ENCODE peak calls at places on chromosomes 11 and 22, in eight cellular contexts. B, R, K, O, W, F, I and S are unnamed samples.

GRCh38 chr11:117152066-117152465 is 8.0 kb downstream of the PAFAH1B2 start:
- ATAC-seq in K (no peak), R (no peak), O (no peak), B (no peak), W (no peak), I (no peak), F (no peak), S (no peak)

GRCh38 chr11:3073029-3073435 is 15.8 kb upstream of the CARS1 start:
- ATAC-seq in R (peak; percentile 7), O (no peak), K (no peak), B (peak; percentile 65), F (no peak), W (no peak), I (no peak), S (peak; percentile 67)

GRCh38 chr11:75577198-75577597 is 15.1 kb downstream of the SERPINH1 start:
- ATAC-seq in O (peak; percentile 69), I (no peak), B (peak; percentile 39), F (peak; percentile 26), K (peak; percentile 75), R (peak; percentile 57), W (peak; percentile 32), S (peak; percentile 32)

GRCh38 chr11:79174045-79175008 is 266.5 kb downstream of the TENM4 start:
- ATAC-seq in W (no peak), R (no peak), I (no peak), B (no peak), O (no peak), K (peak; percentile 34), F (peak; percentile 99), S (no peak)

GRCh38 chr11:429391-429790 is 12.4 kb downstream of the ANO9 start:
- ATAC-seq in I (no peak), F (no peak), B (peak; percentile 31), K (peak; percentile 24), W (no peak), R (no peak), O (no peak), S (no peak)

GRCh38 chr11:60994450-60995135 is 23.1 kb downstream of the CD6 start:
- ATAC-seq in F (no peak), W (no peak), K (no peak), I (peak; percentile 44), O (peak; percentile 35), B (no peak), R (peak; percentile 68), S (no peak)

GRCh38 chr11:123558536-123559315 is 95.7 kb downstream of the SCN3B start:
- ATAC-seq in I (no peak), R (no peak), K (no peak), O (no peak), W (no peak), F (no peak), B (no peak), S (no peak)

GRCh38 chr11:95335989-95336388 is 105.0 kb upstream of the SESN3 start:
- ATAC-seq in O (peak; percentile 35), K (no peak), I (no peak), R (no peak), B (no peak), F (no peak), W (no peak), S (no peak)

GRCh38 chr11:67270256-67271211 is 4.3 kb downstream of the GRK2 start:
- ATAC-seq in W (no peak), R (no peak), F (peak; percentile 49), I (no peak), K (no peak), B (no peak), O (no peak), S (no peak)

GRCh38 chr22:29093030-29093429 is 20.2 kb downstream of the KREMEN1 start:
- ATAC-seq in K (no peak), W (no peak), O (no peak), I (no peak), B (no peak), F (no peak), R (no peak), S (no peak)

GRCh38 chr22:27842236-27842993 is 40.9 kb upstream of the MN1 start:
- ATAC-seq in I (no peak), O (no peak), K (no peak), F (no peak), B (no peak), W (no peak), R (no peak), S (no peak)

GRCh38 chr11:104618949-104619348 is 279.3 kb downstream of the CASP12 start:
- ATAC-seq in B (no peak), W (no peak), I (no peak), R (no peak), O (no peak), K (no peak), F (no peak), S (no peak)

GRCh38 chr11:26199341-26199740 is 132.6 kb upstream of the ANO3 start:
- ATAC-seq in K (no peak), R (no peak), B (no peak), O (no peak), F (no peak), W (no peak), I (no peak), S (no peak)
- TF ChIP-seq POLR2AphosphoS5 in K (no peak), R (no peak), B (no peak), O (no peak), F (no peak), W (no peak), I (no peak), S (no peak)

GRCh38 chr11:63273685-63274084 is 30.3 kb upstream of the SLC22A25 start:
- ATAC-seq in K (no peak), I (no peak), W (no peak), R (no peak), F (no peak), B (no peak), O (no peak), S (no peak)

GRCh38 chr11:63282579-63282978 is 39.2 kb upstream of the SLC22A25 start:
- ATAC-seq in I (no peak), K (no peak), R (no peak), W (no peak), O (no peak), F (no peak), B (no peak), S (no peak)

GRCh38 chr11:63274776-63275175 is 31.4 kb upstream of the SLC22A25 start:
- ATAC-seq in R (no peak), K (peak; percentile 64), W (peak; percentile 69), I (no peak), F (no peak), O (no peak), B (no peak), S (no peak)

GRCh38 chr11:63280920-63281319 is 37.5 kb upstream of the SLC22A25 start:
- ATAC-seq in K (no peak), B (no peak), R (no peak), O (no peak), W (no peak), I (no peak), F (no peak), S (no peak)

DNA sequence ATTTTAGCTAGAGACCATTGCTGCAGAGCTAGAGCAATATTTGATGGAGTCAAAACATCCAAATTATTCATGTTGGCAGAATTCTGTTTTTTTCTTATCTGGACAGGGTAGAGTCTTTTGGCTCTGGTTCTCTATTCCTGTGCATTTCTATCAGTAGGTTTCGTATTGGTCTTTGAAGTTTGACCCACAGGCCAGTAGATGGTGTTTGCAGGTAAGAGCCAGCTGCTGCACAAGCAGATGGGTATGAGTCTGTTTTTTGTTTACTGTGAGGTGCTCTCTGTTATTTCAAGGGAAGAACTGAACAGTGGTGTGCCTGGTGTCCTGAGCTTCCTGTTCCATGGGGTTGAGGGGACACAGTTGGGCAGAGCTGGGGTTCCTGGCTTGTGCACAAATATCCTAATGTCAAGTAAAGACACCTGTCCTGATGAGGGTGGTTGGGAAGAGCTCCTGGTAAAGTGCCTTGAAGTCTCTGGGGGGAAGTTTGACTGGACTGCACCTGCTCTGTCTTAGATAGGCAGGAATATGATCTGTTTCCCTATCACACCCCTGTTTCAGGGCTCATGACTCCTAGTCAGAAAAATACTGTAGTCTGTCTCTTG is 34.0 kb upstream of the SLC22A25 start:
- ATAC-seq in B (no peak), I (no peak), F (peak; percentile 90), W (peak; percentile 94), O (peak; percentile 35), R (no peak), K (no peak), S (no peak)
- TF ChIP-seq CTCF in B (no peak), I (no peak), F (peak; percentile 59), W (peak; percentile 75), O (peak; percentile 39), R (peak; percentile 61), K (no peak), S (no peak)

GRCh38 chr11:122115520-122116343 is at the start of gene BLID:
- ATAC-seq in F (peak; percentile 97), I (peak; percentile 65), R (peak; percentile 42), O (no peak), W (peak; percentile 85), B (peak; percentile 69), K (peak; percentile 84), S (peak; percentile 82)
- TF ChIP-seq POLR2AphosphoS5 in F (no peak), I (no peak), R (no peak), O (no peak), W (no peak), B (no peak), K (no peak), S (no peak)

GRCh38 chr11:73141031-73141308 is 1.1 kb downstream of the FCHSD2 start:
- ATAC-seq in R (peak; percentile 3), W (peak; percentile 4), F (no peak), B (no peak), O (peak; percentile 1), K (no peak), I (peak; percentile 4), S (no peak)

GRCh38 chr11:73142128-73142377 is at the start of gene FCHSD2:
- ATAC-seq in O (no peak), F (no peak), W (no peak), I (no peak), R (no peak), B (no peak), K (no peak), S (no peak)

GRCh38 chr11:73140213-73141030 is 1.7 kb downstream of the FCHSD2 start:
- ATAC-seq in O (no peak), K (no peak), F (peak; percentile 7), W (peak; percentile 1), I (no peak), B (no peak), R (no peak), S (no peak)

GRCh38 chr11:73143126-73143838 is 1.2 kb upstream of the FCHSD2 start:
- ATAC-seq in K (no peak), O (peak; percentile 9), W (peak; percentile 4), B (peak; percentile 1), R (no peak), I (peak; percentile 2), F (no peak), S (no peak)

DNA sequence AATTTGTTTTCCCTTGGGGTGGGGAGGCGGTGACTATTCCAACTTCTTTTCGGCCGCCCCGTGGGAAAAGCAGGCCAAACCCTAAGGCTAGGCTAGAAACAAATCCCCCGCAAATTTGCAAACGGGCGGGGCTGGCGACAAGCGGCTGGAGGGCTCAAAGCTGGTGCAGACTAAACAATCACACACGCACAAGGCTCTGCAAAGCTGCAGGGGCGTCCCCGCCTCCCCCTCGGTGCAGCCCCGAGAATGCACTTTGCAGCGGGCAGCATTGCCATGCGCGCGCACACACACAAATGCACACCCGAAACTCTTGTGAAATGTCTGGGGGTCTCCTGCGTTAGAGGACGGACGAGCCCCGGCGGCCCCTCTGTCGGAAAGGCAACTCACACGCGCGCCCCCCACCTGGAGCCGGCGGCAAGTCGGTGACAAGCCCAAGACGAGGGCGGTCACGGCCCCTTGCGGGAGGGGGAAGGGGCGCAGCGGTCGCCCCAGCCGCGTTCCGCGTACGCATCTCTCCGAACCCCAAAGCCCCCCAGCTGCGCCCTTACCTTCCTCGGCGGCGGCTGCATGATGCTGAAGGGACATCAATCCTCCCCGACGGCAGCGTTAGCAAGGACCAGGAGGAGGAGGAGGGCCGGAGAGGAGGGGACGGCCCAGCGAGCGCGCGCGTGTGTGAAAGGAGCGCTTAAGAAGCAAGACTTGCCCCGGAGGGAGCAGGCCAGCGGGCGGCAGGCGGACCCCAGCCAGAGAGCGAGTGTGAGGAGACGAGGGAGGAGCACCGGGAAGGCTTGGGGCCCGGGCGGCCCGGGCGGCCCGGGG is 600 bp downstream of the FCHSD2 start:
- ATAC-seq in F (peak; percentile 36), W (peak; percentile 36), I (peak; percentile 43), K (peak; percentile 65), B (peak; percentile 30), O (peak; percentile 33), R (peak; percentile 70), S (peak; percentile 63)
- TF ChIP-seq CTCF in F (no peak), W (peak; percentile 8), I (peak; percentile 0), K (no peak), B (no peak), O (no peak), R (no peak), S (no peak)